ENCODE peak calls at places on chromosomes 2 and 18, in four cellular contexts. L is endothelial cell of umbilical vein, Z is stomach, P is cardiac muscle cell. W is an unnamed sample. For H3K27me3 and H3K36me3, the result is how much of the 10 kb centered on the place peaks cover.

GRCh38 chr18:2173464-2173863 is 397.8 kb downstream of the METTL4 start:
- DNase-seq in L (peak), Z (peak), P (peak), W (no peak)

GRCh38 chr18:57221084-57221483 is 74.2 kb downstream of the BOD1L2 start:
- DNase-seq in L (no peak), Z (no peak), P (no peak), W (no peak)

GRCh38 chr2:232493701-232494426 is 6.2 kb upstream of the ECEL1 start:
- DNase-seq in L (no peak), Z (no peak), P (no peak), W (no peak)

GRCh38 chr18:55878224-55878623 is 290.2 kb upstream of the TCF4 start:
- DNase-seq in L (no peak), Z (no peak), P (peak), W (no peak)

GRCh38 chr2:237691200-237691907 is 64.0 kb downstream of the LRRFIP1 start:
- DNase-seq in L (no peak), Z (no peak), P (no peak), W (peak)

GRCh38 chr2:127047054-127047453 is 59.9 kb downstream of the BIN1 start:
- DNase-seq in L (no peak), Z (peak), P (no peak), W (no peak)

GRCh38 chr2:83386559-83386958 is 1072.5 kb downstream of the SUCLG1 start:
- DNase-seq in L (no peak), Z (no peak), P (no peak), W (no peak)

GRCh38 chr2:211611061-211611518 is 927.5 kb downstream of the ERBB4 start:
- DNase-seq in L (no peak), Z (no peak), P (no peak), W (peak)

GRCh38 chr2:97781981-97782380 is 68.6 kb downstream of the ZAP70 start:
- DNase-seq in L (no peak), Z (no peak), P (no peak), W (peak)

GRCh38 chr2:122028371-122029102 is 273.1 kb downstream of the TSN start:
- DNase-seq in L (no peak), Z (no peak), P (peak), W (no peak)

GRCh38 chr2:120715356-120715755 is 20.3 kb upstream of the GLI2 start:
- DNase-seq in L (no peak), Z (no peak), P (no peak), W (no peak)

GRCh38 chr2:42095923-42096408 is 48.1 kb downstream of the PKDCC start:
- DNase-seq in L (peak), Z (peak), P (peak), W (peak)

GRCh38 chr2:110794390-110794789 is 62.0 kb downstream of the ACOXL start:
- DNase-seq in L (no peak), Z (no peak), P (no peak), W (no peak)

GRCh38 chr2:52844701-52845423 is 922.7 kb upstream of the CHAC2 start:
- DNase-seq in L (no peak), Z (no peak), P (no peak), W (no peak)

GRCh38 chr2:212987492-212987891 is 163.9 kb downstream of the IKZF2 start:
- DNase-seq in L (no peak), Z (no peak), P (no peak), W (no peak)

GRCh38 chr2:215728504-215729065 is 284.8 kb downstream of the MREG start:
- DNase-seq in L (peak), Z (no peak), P (peak), W (no peak)

GRCh38 chr2:119701352-119701751 is 22.4 kb downstream of the TMEM177 start:
- DNase-seq in L (no peak), Z (no peak), P (no peak), W (no peak)

GRCh38 chr2:167342769-167343168 is 454.5 kb downstream of the XIRP2 start:
- DNase-seq in L (peak), Z (no peak), P (peak), W (no peak)

GRCh38 chr2:46367286-46367685 is 70.1 kb downstream of the EPAS1 start:
- DNase-seq in L (peak), Z (no peak), P (no peak), W (no peak)

GRCh38 chr18:58998421-58999203 is 133.9 kb downstream of the ZNF532 start:
- DNase-seq in L (no peak), Z (no peak), P (peak), W (no peak)

GRCh38 chr18:39840406-39840805 is 2114.6 kb upstream of the PIK3C3 start:
- DNase-seq in L (peak), Z (no peak), P (peak), W (no peak)

GRCh38 chr2:212777020-212777491 is 238.5 kb upstream of the ERBB4 start:
- DNase-seq in L (peak), Z (no peak), P (peak), W (peak)

GRCh38 chr2:113136828-113137775 is 9.7 kb downstream of the IL1RN start:
- DNase-seq in L (peak), Z (peak), P (peak), W (peak)

GRCh38 chr2:9809064-9809356 is 34.3 kb upstream of the TAF1B start:
- DNase-seq in L (no peak), Z (peak), P (no peak), W (peak)

GRCh38 chr2:183123117-183123958 is 905 bp upstream of the NUP35 start:
- DNase-seq in L (no peak), Z (no peak), P (no peak), W (no peak)

GRCh38 chr2:118639371-118639770 is 208.1 kb downstream of the EN1 start:
- DNase-seq in L (no peak), Z (no peak), P (no peak), W (no peak)

GRCh38 chr2:219178377-219179175 is 501 bp downstream of the RETREG2 start:
- DNase-seq in L (no peak), Z (peak), P (peak), W (peak)

GRCh38 chr2:15941483-15941853 is 1.1 kb downstream of the MYCN start:
- DNase-seq in L (no peak), Z (no peak), P (no peak), W (peak)

GRCh38 chr2:64859208-64860161 is 129.7 kb upstream of the SLC1A4 start:
- DNase-seq in L (peak), Z (peak), P (peak), W (peak)

GRCh38 chr2:28291811-28292455 is 100.7 kb upstream of the FOSL2 start:
- DNase-seq in L (no peak), Z (no peak), P (no peak), W (no peak)

GRCh38 chr2:134244091-134244490 is 9.8 kb upstream of the MGAT5 start:
- DNase-seq in L (no peak), Z (no peak), P (no peak), W (no peak)

GRCh38 chr18:2906522-2907458 is 60.0 kb downstream of the EMILIN2 start:
- DNase-seq in L (peak), Z (no peak), P (peak), W (peak)

GRCh38 chr2:212098966-212099365 is 439.6 kb downstream of the ERBB4 start:
- DNase-seq in L (no peak), Z (no peak), P (no peak), W (no peak)

GRCh38 chr2:108968619-108969018 is 20.4 kb downstream of the EDAR start:
- DNase-seq in L (no peak), Z (peak), P (no peak), W (peak)

GRCh38 chr2:144099746-144100438 is 420.0 kb downstream of the ZEB2 start:
- DNase-seq in L (peak), Z (no peak), P (peak), W (no peak)

GRCh38 chr18:36335476-36336279 is 38.2 kb downstream of the FHOD3 start:
- DNase-seq in L (no peak), Z (no peak), P (no peak), W (no peak)

GRCh38 chr2:42951263-42951938 is 159.0 kb upstream of the HAAO start:
- DNase-seq in L (peak), Z (no peak), P (no peak), W (no peak)

GRCh38 chr2:132936791-132937190 is 266.8 kb upstream of the LYPD1 start:
- DNase-seq in L (no peak), Z (no peak), P (no peak), W (no peak)

GRCh38 chr2:72629062-72629461 is 196.8 kb downstream of the EXOC6B start:
- DNase-seq in L (no peak), Z (no peak), P (peak), W (no peak)

GRCh38 chr2:20917724-20918572 is 95.0 kb upstream of the LDAH start:
- DNase-seq in L (peak), Z (no peak), P (no peak), W (no peak)

DNA sequence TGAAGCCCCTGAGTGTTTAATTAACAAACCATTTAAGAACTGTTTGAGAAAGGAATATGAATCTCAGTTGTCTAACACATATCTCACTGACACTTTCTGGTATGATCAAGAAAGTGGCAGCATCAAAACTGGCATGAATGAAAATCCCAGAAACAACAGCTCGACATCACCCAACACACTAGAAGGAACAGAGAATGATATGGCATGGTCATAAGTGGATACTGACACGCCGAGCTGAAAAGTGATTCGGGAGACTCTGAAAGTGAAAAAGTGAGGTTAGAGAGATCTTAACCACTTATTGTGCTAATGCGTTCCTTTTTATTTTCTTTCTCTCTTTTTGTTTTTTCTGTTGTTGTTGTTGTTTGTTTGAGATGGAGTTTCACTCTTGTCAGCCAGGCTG is 37.9 kb downstream of the MRPL35 start:
- DNase-seq in L (no peak), Z (no peak), P (no peak), W (no peak)
- H3K27me3 ChIP-seq in L (under half), Z (under half), P (under half), W (under half)

GRCh38 chr2:99445065-99445464 is 44.8 kb downstream of the REV1 start:
- DNase-seq in L (no peak), Z (no peak), P (no peak), W (no peak)

GRCh38 chr2:99448556-99448955 is 41.3 kb downstream of the REV1 start:
- DNase-seq in L (peak), Z (no peak), P (peak), W (no peak)

GRCh38 chr2:99451280-99451679 is 38.5 kb downstream of the REV1 start:
- DNase-seq in L (no peak), Z (no peak), P (no peak), W (no peak)

GRCh38 chr2:99451686-99452085 is 38.1 kb downstream of the REV1 start:
- DNase-seq in L (no peak), Z (no peak), P (no peak), W (no peak)

DNA sequence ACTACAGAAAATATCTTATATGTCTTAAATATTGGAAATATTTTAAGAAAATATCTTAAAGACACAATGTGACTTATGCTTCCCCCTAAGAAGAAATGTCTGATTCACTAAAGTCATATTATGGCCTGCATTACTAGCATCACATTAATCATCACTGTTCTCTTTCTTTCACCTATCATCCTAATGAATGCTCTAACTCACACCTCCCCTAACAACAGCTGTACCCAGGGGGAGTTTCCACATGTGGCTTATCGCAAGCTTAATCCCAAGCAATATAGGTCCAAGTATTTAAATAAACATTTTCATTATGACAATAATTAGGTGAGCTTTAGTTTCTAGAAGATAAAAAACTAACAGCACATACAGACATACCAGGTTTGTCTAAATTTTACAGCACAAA is 39.6 kb downstream of the REV1 start:
- DNase-seq in L (no peak), Z (no peak), P (no peak), W (no peak)
- H3K36me3 ChIP-seq in L (under half), Z (under half), P (under half), W (under half)

DNA sequence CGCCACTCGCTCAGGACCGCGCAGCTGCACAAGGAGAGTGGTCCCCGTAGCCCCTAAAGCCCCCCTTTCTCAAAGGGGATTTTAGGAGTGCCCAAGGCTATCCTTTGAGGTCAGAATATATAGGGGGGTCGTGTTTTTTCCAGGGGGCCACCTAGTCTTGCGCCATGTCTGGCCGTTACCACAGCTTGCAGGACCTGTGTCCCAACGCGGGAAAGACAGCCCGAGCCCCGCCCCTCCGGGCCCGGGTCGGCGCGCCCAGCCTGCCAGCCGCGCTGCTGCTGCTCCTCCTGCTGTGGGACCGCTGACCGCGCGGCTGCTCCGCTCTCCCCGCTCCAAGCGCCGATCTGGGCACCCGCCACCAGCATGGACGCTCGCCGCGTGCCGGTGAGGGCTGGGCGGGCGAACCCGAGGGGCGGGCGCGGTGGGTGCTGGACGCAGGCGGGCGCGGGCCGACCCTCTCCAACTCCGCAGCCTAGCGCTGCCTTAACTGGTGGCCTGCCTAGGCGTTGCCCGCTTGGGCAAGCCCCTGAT is at the start of gene CDCA7:
- DNase-seq in L (peak), Z (peak), P (peak), W (peak)
- H3K27me3 ChIP-seq in L (under half), Z (under half), P (under half), W (under half)

GRCh38 chr2:2746731-2747130 is 415.7 kb upstream of the MYT1L start:
- DNase-seq in L (no peak), Z (no peak), P (no peak), W (no peak)

GRCh38 chr2:2742745-2743144 is 411.7 kb upstream of the MYT1L start:
- DNase-seq in L (no peak), Z (no peak), P (no peak), W (no peak)

GRCh38 chr2:2744958-2745715 is 414.1 kb upstream of the MYT1L start:
- DNase-seq in L (no peak), Z (no peak), P (no peak), W (no peak)

GRCh38 chr2:2740238-2740775 is 409.2 kb upstream of the MYT1L start:
- DNase-seq in L (no peak), Z (no peak), P (no peak), W (no peak)

GRCh38 chr2:2743164-2743571 is 412.1 kb upstream of the MYT1L start:
- DNase-seq in L (no peak), Z (no peak), P (peak), W (no peak)
- H3K36me3 ChIP-seq in L (under half), Z (under half), P (under half), W (under half)